ENCODE peak calls at places on chromosome 3, in six cellular contexts. F is Kasumi-1, L is iris pigment epithelial cell, O is Daoy, M is GM20000, E is HuH-7.5. B is an unnamed sample.

GRCh38 chr3:112375117-112375516 is 42.2 kb downstream of the CD200 start:
- DNase-seq in F (no peak), L (no peak), O (no peak), M (no peak), E (no peak), B (no peak)

GRCh38 chr3:19543212-19543841 is 390.7 kb downstream of the EFHB start:
- DNase-seq in F (peak; percentile 73), L (peak; percentile 0), O (no peak), M (peak; percentile 25), E (peak; percentile 18), B (peak; percentile 42)

GRCh38 chr3:148453764-148454163 is 243.9 kb upstream of the AGTR1 start:
- DNase-seq in F (no peak), L (no peak), O (no peak), M (no peak), E (no peak), B (peak; percentile 9)

GRCh38 chr3:173584093-173584833 is 186.7 kb downstream of the NLGN1 start:
- DNase-seq in F (no peak), L (peak; percentile 21), O (peak; percentile 69), M (peak; percentile 6), E (no peak), B (peak; percentile 62)

GRCh38 chr3:30600572-30600971 is 5.8 kb upstream of the TGFBR2 start:
- DNase-seq in F (no peak), L (no peak), O (no peak), M (no peak), E (no peak), B (no peak)

GRCh38 chr3:77939726-77940125 is 899.8 kb downstream of the ROBO2 start:
- DNase-seq in F (no peak), L (peak; percentile 43), O (no peak), M (no peak), E (no peak), B (no peak)

GRCh38 chr3:138879541-138880380 is 45.0 kb upstream of the PIK3CB start:
- DNase-seq in F (no peak), L (no peak), O (no peak), M (no peak), E (no peak), B (peak; percentile 33)

GRCh38 chr3:161821591-161821990 is 325.0 kb downstream of the OTOL1 start:
- DNase-seq in F (no peak), L (no peak), O (no peak), M (no peak), E (no peak), B (no peak)

GRCh38 chr3:144763878-144764454 is 792.3 kb downstream of the DIPK2A start:
- DNase-seq in F (no peak), L (no peak), O (no peak), M (no peak), E (no peak), B (no peak)

GRCh38 chr3:132554437-132554836 is 42.6 kb upstream of the ACKR4 start:
- DNase-seq in F (no peak), L (no peak), O (no peak), M (no peak), E (no peak), B (no peak)

GRCh38 chr3:34174740-34175139 is 376.3 kb downstream of the PDCD6IP start:
- DNase-seq in F (no peak), L (no peak), O (peak; percentile 1), M (no peak), E (no peak), B (no peak)

GRCh38 chr3:183159319-183159718 is 3.2 kb downstream of the LAMP3 start:
- DNase-seq in F (peak; percentile 55), L (no peak), O (peak; percentile 19), M (no peak), E (peak; percentile 43), B (no peak)

GRCh38 chr3:58627580-58627894 is 39.0 kb downstream of the FAM3D start:
- DNase-seq in F (no peak), L (peak; percentile 36), O (no peak), M (no peak), E (no peak), B (peak; percentile 32)

GRCh38 chr3:184710870-184711365 is 946 bp downstream of the MAGEF1 start:
- DNase-seq in F (no peak), L (no peak), O (no peak), M (peak; percentile 81), E (no peak), B (no peak)

GRCh38 chr3:99927651-99928390 is 110.2 kb downstream of the CMSS1 start:
- DNase-seq in F (no peak), L (no peak), O (no peak), M (no peak), E (no peak), B (no peak)

GRCh38 chr3:161423911-161424522 is 52.7 kb upstream of the SPTSSB start:
- DNase-seq in F (peak; percentile 68), L (peak; percentile 25), O (peak; percentile 19), M (peak; percentile 22), E (peak; percentile 36), B (peak; percentile 54)

GRCh38 chr3:167996514-167996913 is 99.2 kb downstream of the GOLIM4 start:
- DNase-seq in F (no peak), L (no peak), O (no peak), M (no peak), E (no peak), B (no peak)

GRCh38 chr3:126146525-126147146 is 33.8 kb downstream of the ALDH1L1 start:
- DNase-seq in F (no peak), L (no peak), O (no peak), M (no peak), E (no peak), B (no peak)

GRCh38 chr3:22934973-22935372 is 268.2 kb upstream of the UBE2E2 start:
- DNase-seq in F (no peak), L (no peak), O (no peak), M (no peak), E (no peak), B (no peak)

GRCh38 chr3:135982404-135982761 is 16.9 kb downstream of the PPP2R3A start:
- DNase-seq in F (no peak), L (no peak), O (peak; percentile 10), M (no peak), E (no peak), B (no peak)

GRCh38 chr3:193049901-193050300 is 132.2 kb upstream of the MB21D2 start:
- DNase-seq in F (no peak), L (no peak), O (no peak), M (no peak), E (no peak), B (no peak)

GRCh38 chr3:49004352-49005297 is 2.6 kb upstream of the WDR6 start:
- DNase-seq in F (no peak), L (no peak), O (no peak), M (no peak), E (no peak), B (no peak)

GRCh38 chr3:135802171-135802570 is 163.4 kb upstream of the PPP2R3A start:
- DNase-seq in F (no peak), L (no peak), O (no peak), M (no peak), E (no peak), B (no peak)

GRCh38 chr3:54830658-54831057 is 97.2 kb downstream of the LRTM1 start:
- DNase-seq in F (peak; percentile 60), L (peak; percentile 26), O (peak; percentile 23), M (peak; percentile 27), E (no peak), B (peak; percentile 24)

GRCh38 chr3:102398196-102398595 is 36.6 kb upstream of the ZPLD1 start:
- DNase-seq in F (no peak), L (no peak), O (no peak), M (no peak), E (no peak), B (no peak)

GRCh38 chr3:1346386-1346785 is 253.6 kb downstream of the CNTN6 start:
- DNase-seq in F (no peak), L (no peak), O (no peak), M (no peak), E (no peak), B (no peak)

GRCh38 chr3:175234541-175234940 is 375.4 kb downstream of the NAALADL2 start:
- DNase-seq in F (no peak), L (no peak), O (no peak), M (no peak), E (no peak), B (no peak)

GRCh38 chr3:128367221-128367620 is 99.5 kb downstream of the DNAJB8 start:
- DNase-seq in F (no peak), L (no peak), O (no peak), M (no peak), E (no peak), B (no peak)

GRCh38 chr3:185823280-185824044 is 1.4 kb downstream of the IGF2BP2 start:
- DNase-seq in F (peak; percentile 51), L (peak; percentile 55), O (peak; percentile 66), M (peak; percentile 70), E (peak; percentile 29), B (peak; percentile 79)

GRCh38 chr3:166123576-166123975 is 286.4 kb upstream of the BCHE start:
- DNase-seq in F (no peak), L (peak; percentile 23), O (no peak), M (no peak), E (no peak), B (no peak)

GRCh38 chr3:126577256-126577655 is 18.5 kb upstream of the C3orf22 start:
- DNase-seq in F (no peak), L (no peak), O (no peak), M (no peak), E (no peak), B (no peak)

GRCh38 chr3:15510493-15510892 is 11.0 kb downstream of the COLQ start:
- DNase-seq in F (no peak), L (no peak), O (no peak), M (no peak), E (no peak), B (no peak)

GRCh38 chr3:66398228-66399025 is 102.4 kb downstream of the LRIG1 start:
- DNase-seq in F (no peak), L (no peak), O (no peak), M (no peak), E (no peak), B (no peak)

GRCh38 chr3:184604039-184604955 is 42.7 kb downstream of the EPHB3 start:
- DNase-seq in F (peak; percentile 46), L (no peak), O (no peak), M (no peak), E (peak; percentile 59), B (no peak)

GRCh38 chr3:179546814-179547241 is 15.9 kb upstream of the ACTL6A start:
- DNase-seq in F (no peak), L (no peak), O (no peak), M (no peak), E (no peak), B (peak; percentile 67)

GRCh38 chr3:187243933-187244564 is 46.8 kb downstream of the RTP1 start:
- DNase-seq in F (no peak), L (peak; percentile 47), O (no peak), M (no peak), E (no peak), B (no peak)

GRCh38 chr3:14947105-14947885 is at the start of gene NR2C2:
- DNase-seq in F (peak; percentile 66), L (peak; percentile 77), O (peak; percentile 87), M (peak; percentile 94), E (peak; percentile 93), B (peak; percentile 93)

GRCh38 chr3:23324745-23325144 is 121.6 kb downstream of the UBE2E2 start:
- DNase-seq in F (peak; percentile 65), L (peak; percentile 70), O (peak; percentile 14), M (peak; percentile 8), E (no peak), B (no peak)

B was measured in hepatocyte.